ENCODE peak calls at places on chromosomes 2 and 18, in seven cellular contexts. One of them, this sample, is unnamed.

GRCh38 chr2:53859354-53860159 is at the start of gene GPR75:
- DNase-seq in NCI-H774: no peak
- DNase-seq in breast epithelium: peak; percentile 57
- DNase-seq in PC-3: no peak
- DNase-seq in NCI-H1105 treated with DMSO at 0.1 percent for 48 hours: peak; percentile 16
- DNase-seq in RPMI7951: no peak
- DNase-seq in activated CD4-positive, alpha-beta T cell treated with anti-CD3 and anti-CD28 coated beads, Interleukin-2, amount 50 U/mL, for 24 hours: no peak
- DNase-seq in this sample: peak; percentile 80

GRCh38 chr18:68893396-68893795 is 95.5 kb downstream of the CCDC102B start:
- DNase-seq in NCI-H774: no peak
- DNase-seq in breast epithelium: no peak
- DNase-seq in PC-3: no peak
- DNase-seq in NCI-H1105 treated with DMSO at 0.1 percent for 48 hours: no peak
- DNase-seq in RPMI7951: no peak
- DNase-seq in activated CD4-positive, alpha-beta T cell treated with anti-CD3 and anti-CD28 coated beads, Interleukin-2, amount 50 U/mL, for 24 hours: no peak
- DNase-seq in this sample: no peak

GRCh38 chr18:72375628-72376027 is 168.5 kb downstream of the CBLN2 start:
- DNase-seq in NCI-H774: no peak
- DNase-seq in breast epithelium: no peak
- DNase-seq in PC-3: peak; percentile 36
- DNase-seq in NCI-H1105 treated with DMSO at 0.1 percent for 48 hours: no peak
- DNase-seq in RPMI7951: peak; percentile 55
- DNase-seq in activated CD4-positive, alpha-beta T cell treated with anti-CD3 and anti-CD28 coated beads, Interleukin-2, amount 50 U/mL, for 24 hours: no peak
- DNase-seq in this sample: no peak

GRCh38 chr2:69499966-69500365 is 62.7 kb upstream of the NFU1 start:
- DNase-seq in NCI-H774: peak; percentile 62
- DNase-seq in breast epithelium: no peak
- DNase-seq in PC-3: no peak
- DNase-seq in NCI-H1105 treated with DMSO at 0.1 percent for 48 hours: no peak
- DNase-seq in RPMI7951: no peak
- DNase-seq in activated CD4-positive, alpha-beta T cell treated with anti-CD3 and anti-CD28 coated beads, Interleukin-2, amount 50 U/mL, for 24 hours: no peak
- DNase-seq in this sample: no peak

GRCh38 chr18:38750786-38751185 is 1185.2 kb upstream of the CELF4 start:
- DNase-seq in NCI-H774: no peak
- DNase-seq in breast epithelium: no peak
- DNase-seq in PC-3: no peak
- DNase-seq in NCI-H1105 treated with DMSO at 0.1 percent for 48 hours: no peak
- DNase-seq in RPMI7951: no peak
- DNase-seq in activated CD4-positive, alpha-beta T cell treated with anti-CD3 and anti-CD28 coated beads, Interleukin-2, amount 50 U/mL, for 24 hours: no peak
- DNase-seq in this sample: no peak

GRCh38 chr18:24659837-24660720 is 199.6 kb downstream of the HRH4 start:
- DNase-seq in NCI-H774: no peak
- DNase-seq in breast epithelium: no peak
- DNase-seq in PC-3: no peak
- DNase-seq in NCI-H1105 treated with DMSO at 0.1 percent for 48 hours: peak; percentile 6
- DNase-seq in RPMI7951: peak; percentile 12
- DNase-seq in activated CD4-positive, alpha-beta T cell treated with anti-CD3 and anti-CD28 coated beads, Interleukin-2, amount 50 U/mL, for 24 hours: no peak
- DNase-seq in this sample: no peak

GRCh38 chr2:53018830-53019425 is 748.7 kb upstream of the CHAC2 start:
- DNase-seq in NCI-H774: no peak
- DNase-seq in breast epithelium: no peak
- DNase-seq in PC-3: peak; percentile 47
- DNase-seq in NCI-H1105 treated with DMSO at 0.1 percent for 48 hours: peak; percentile 1
- DNase-seq in RPMI7951: no peak
- DNase-seq in activated CD4-positive, alpha-beta T cell treated with anti-CD3 and anti-CD28 coated beads, Interleukin-2, amount 50 U/mL, for 24 hours: no peak
- DNase-seq in this sample: no peak

GRCh38 chr2:60735496-60736250 is 20.4 kb upstream of the PAPOLG start:
- DNase-seq in NCI-H774: peak; percentile 4
- DNase-seq in breast epithelium: no peak
- DNase-seq in PC-3: no peak
- DNase-seq in NCI-H1105 treated with DMSO at 0.1 percent for 48 hours: peak; percentile 22
- DNase-seq in RPMI7951: no peak
- DNase-seq in activated CD4-positive, alpha-beta T cell treated with anti-CD3 and anti-CD28 coated beads, Interleukin-2, amount 50 U/mL, for 24 hours: no peak
- DNase-seq in this sample: no peak

GRCh38 chr2:9748586-9748985 is 94.7 kb upstream of the TAF1B start:
- DNase-seq in NCI-H774: no peak
- DNase-seq in breast epithelium: no peak
- DNase-seq in PC-3: peak; percentile 56
- DNase-seq in NCI-H1105 treated with DMSO at 0.1 percent for 48 hours: peak; percentile 24
- DNase-seq in RPMI7951: no peak
- DNase-seq in activated CD4-positive, alpha-beta T cell treated with anti-CD3 and anti-CD28 coated beads, Interleukin-2, amount 50 U/mL, for 24 hours: no peak
- DNase-seq in this sample: no peak

GRCh38 chr2:153478289-153479261 is at the start of gene RPRM:
- DNase-seq in NCI-H774: peak; percentile 91
- DNase-seq in breast epithelium: no peak
- DNase-seq in PC-3: peak; percentile 72
- DNase-seq in NCI-H1105 treated with DMSO at 0.1 percent for 48 hours: peak; percentile 79
- DNase-seq in RPMI7951: peak; percentile 51
- DNase-seq in activated CD4-positive, alpha-beta T cell treated with anti-CD3 and anti-CD28 coated beads, Interleukin-2, amount 50 U/mL, for 24 hours: no peak
- DNase-seq in this sample: peak; percentile 92

GRCh38 chr2:76019130-76019529 is 308.4 kb upstream of the GCFC2 start:
- DNase-seq in NCI-H774: no peak
- DNase-seq in breast epithelium: no peak
- DNase-seq in PC-3: no peak
- DNase-seq in NCI-H1105 treated with DMSO at 0.1 percent for 48 hours: no peak
- DNase-seq in RPMI7951: no peak
- DNase-seq in activated CD4-positive, alpha-beta T cell treated with anti-CD3 and anti-CD28 coated beads, Interleukin-2, amount 50 U/mL, for 24 hours: no peak
- DNase-seq in this sample: no peak

GRCh38 chr2:30588891-30589495 is 141.9 kb downstream of the LCLAT1 start:
- DNase-seq in NCI-H774: no peak
- DNase-seq in breast epithelium: no peak
- DNase-seq in PC-3: no peak
- DNase-seq in NCI-H1105 treated with DMSO at 0.1 percent for 48 hours: no peak
- DNase-seq in RPMI7951: no peak
- DNase-seq in activated CD4-positive, alpha-beta T cell treated with anti-CD3 and anti-CD28 coated beads, Interleukin-2, amount 50 U/mL, for 24 hours: no peak
- DNase-seq in this sample: no peak

GRCh38 chr2:8168876-8169275 is 513.0 kb upstream of the ID2 start:
- DNase-seq in NCI-H774: no peak
- DNase-seq in breast epithelium: no peak
- DNase-seq in PC-3: no peak
- DNase-seq in NCI-H1105 treated with DMSO at 0.1 percent for 48 hours: no peak
- DNase-seq in RPMI7951: no peak
- DNase-seq in activated CD4-positive, alpha-beta T cell treated with anti-CD3 and anti-CD28 coated beads, Interleukin-2, amount 50 U/mL, for 24 hours: no peak
- DNase-seq in this sample: no peak

GRCh38 chr2:222919841-222920609 is 59.2 kb downstream of the ACSL3 start:
- DNase-seq in NCI-H774: no peak
- DNase-seq in breast epithelium: no peak
- DNase-seq in PC-3: peak; percentile 68
- DNase-seq in NCI-H1105 treated with DMSO at 0.1 percent for 48 hours: no peak
- DNase-seq in RPMI7951: peak; percentile 93
- DNase-seq in activated CD4-positive, alpha-beta T cell treated with anti-CD3 and anti-CD28 coated beads, Interleukin-2, amount 50 U/mL, for 24 hours: no peak
- DNase-seq in this sample: no peak

GRCh38 chr2:173079141-173079540 is 3.5 kb downstream of the MAP3K20 start:
- DNase-seq in NCI-H774: no peak
- DNase-seq in breast epithelium: no peak
- DNase-seq in PC-3: peak; percentile 16
- DNase-seq in NCI-H1105 treated with DMSO at 0.1 percent for 48 hours: no peak
- DNase-seq in RPMI7951: no peak
- DNase-seq in activated CD4-positive, alpha-beta T cell treated with anti-CD3 and anti-CD28 coated beads, Interleukin-2, amount 50 U/mL, for 24 hours: no peak
- DNase-seq in this sample: no peak

GRCh38 chr18:8996771-8997432 is 105.6 kb upstream of the NDUFV2 start:
- DNase-seq in NCI-H774: no peak
- DNase-seq in breast epithelium: no peak
- DNase-seq in PC-3: no peak
- DNase-seq in NCI-H1105 treated with DMSO at 0.1 percent for 48 hours: no peak
- DNase-seq in RPMI7951: no peak
- DNase-seq in activated CD4-positive, alpha-beta T cell treated with anti-CD3 and anti-CD28 coated beads, Interleukin-2, amount 50 U/mL, for 24 hours: no peak
- DNase-seq in this sample: no peak

GRCh38 chr18:51724790-51725721 is 527.6 kb upstream of the MEX3C start:
- DNase-seq in NCI-H774: no peak
- DNase-seq in breast epithelium: no peak
- DNase-seq in PC-3: no peak
- DNase-seq in NCI-H1105 treated with DMSO at 0.1 percent for 48 hours: no peak
- DNase-seq in RPMI7951: no peak
- DNase-seq in activated CD4-positive, alpha-beta T cell treated with anti-CD3 and anti-CD28 coated beads, Interleukin-2, amount 50 U/mL, for 24 hours: no peak
- DNase-seq in this sample: no peak

GRCh38 chr2:100895402-100895801 is 75.5 kb downstream of the NPAS2 start:
- DNase-seq in NCI-H774: no peak
- DNase-seq in breast epithelium: no peak
- DNase-seq in PC-3: peak; percentile 20
- DNase-seq in NCI-H1105 treated with DMSO at 0.1 percent for 48 hours: peak; percentile 8
- DNase-seq in RPMI7951: peak; percentile 78
- DNase-seq in activated CD4-positive, alpha-beta T cell treated with anti-CD3 and anti-CD28 coated beads, Interleukin-2, amount 50 U/mL, for 24 hours: no peak
- DNase-seq in this sample: no peak

This sample was measured in left lung.